ENCODE peak calls at places on chromosomes 2 and 18, in seven cellular contexts. X is prostate gland, N is kidney epithelial cell, B is lower leg skin, Q is right lobe of liver, S is bronchial epithelial cell, W is HFFc6. Y is an unnamed sample.

GRCh38 chr2:1989216-1989615 is 244.9 kb upstream of the PXDN start:
- DNase-seq in W (no peak), N (no peak), X (no peak), B (no peak), Q (no peak), S (no peak), Y (no peak)

GRCh38 chr2:68912732-68913131 is 40.0 kb downstream of the GKN2 start:
- DNase-seq in B (no peak), Q (no peak), S (no peak), N (no peak), X (no peak), W (no peak), Y (no peak)

GRCh38 chr2:70069049-70069448 is 18.2 kb upstream of the PCBP1 start:
- DNase-seq in W (no peak), Q (no peak), S (peak; percentile 96), B (no peak), X (no peak), N (no peak), Y (no peak)

GRCh38 chr2:239393941-239394340 is 6.9 kb downstream of the HDAC4 start:
- DNase-seq in S (no peak), W (no peak), N (no peak), B (no peak), Q (no peak), X (no peak), Y (no peak)

GRCh38 chr2:201357216-201357615 is at the start of gene FLACC1:
- DNase-seq in B (no peak), W (peak; percentile 76), N (peak; percentile 31), S (peak; percentile 35), Q (no peak), X (no peak), Y (no peak)

GRCh38 chr2:231204581-231204980 is 6.2 kb downstream of the ARMC9 start:
- DNase-seq in Q (no peak), W (no peak), X (no peak), S (no peak), B (no peak), N (no peak), Y (no peak)

GRCh38 chr2:162888641-162889040 is 50.1 kb upstream of the KCNH7 start:
- DNase-seq in X (no peak), N (no peak), Q (no peak), W (no peak), B (no peak), S (no peak), Y (no peak)

GRCh38 chr2:164735309-164735919 is 106.2 kb downstream of the COBLL1 start:
- DNase-seq in W (no peak), Q (no peak), X (no peak), N (peak; percentile 96), S (no peak), B (no peak), Y (no peak)

GRCh38 chr2:145906356-145906755 is 1386.4 kb upstream of the ZEB2 start:
- DNase-seq in Q (no peak), B (no peak), X (no peak), S (peak; percentile 87), W (no peak), N (peak; percentile 47), Y (no peak)

GRCh38 chr2:43269706-43270105 is 43.3 kb upstream of the ZFP36L2 start:
- DNase-seq in W (peak; percentile 66), S (peak; percentile 44), B (peak; percentile 88), Q (no peak), N (no peak), X (peak; percentile 73), Y (peak; percentile 50)

DNA sequence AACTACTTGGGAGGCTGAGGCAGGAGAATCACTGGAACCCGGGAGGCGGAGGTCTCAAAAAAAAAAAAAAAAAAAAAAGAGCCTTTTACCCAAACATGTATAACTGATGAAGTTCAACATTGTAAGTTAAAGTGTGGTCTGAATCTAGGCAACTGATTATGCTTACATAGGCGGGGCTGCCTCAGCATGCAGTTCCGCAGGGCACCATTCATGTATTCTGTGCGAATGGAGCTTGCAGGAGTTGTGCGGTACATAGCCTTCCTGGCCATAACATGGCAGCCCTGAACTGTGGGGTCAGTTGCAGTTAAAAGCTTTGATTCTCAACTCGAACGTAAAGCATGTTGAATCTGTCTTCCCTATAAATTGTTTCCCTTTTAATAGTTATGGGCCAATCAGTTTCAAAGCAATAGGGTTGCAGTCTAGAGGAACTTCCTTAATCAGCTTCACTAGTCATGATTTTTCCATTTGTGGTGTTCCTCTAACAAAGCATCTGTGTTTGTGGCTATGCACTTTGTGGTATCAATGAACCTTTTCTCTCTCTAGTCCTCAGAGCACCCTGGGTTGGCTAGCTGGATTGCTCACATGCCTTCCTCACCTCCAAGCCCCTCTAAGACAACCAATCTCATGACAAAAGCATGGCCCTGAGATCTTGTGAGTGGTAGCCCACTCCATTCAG is 30.6 kb upstream of the CEP68 start:
- DNase-seq in N (no peak), X (no peak), Q (no peak), B (no peak), S (no peak), W (no peak), Y (no peak)
- TF ChIP-seq CTCF in N (no peak), X (no peak), Q (no peak), B (no peak), S (no peak), W (no peak), Y (no peak)

GRCh38 chr18:55775972-55776371 is 188.0 kb upstream of the TCF4 start:
- DNase-seq in B (no peak), X (no peak), Q (no peak), W (no peak), S (no peak), N (no peak), Y (no peak)
- TF ChIP-seq CTCF in B (no peak), X (no peak), Q (no peak), W (peak; percentile 26), S (no peak), N (peak; percentile 4), Y (no peak)

DNA sequence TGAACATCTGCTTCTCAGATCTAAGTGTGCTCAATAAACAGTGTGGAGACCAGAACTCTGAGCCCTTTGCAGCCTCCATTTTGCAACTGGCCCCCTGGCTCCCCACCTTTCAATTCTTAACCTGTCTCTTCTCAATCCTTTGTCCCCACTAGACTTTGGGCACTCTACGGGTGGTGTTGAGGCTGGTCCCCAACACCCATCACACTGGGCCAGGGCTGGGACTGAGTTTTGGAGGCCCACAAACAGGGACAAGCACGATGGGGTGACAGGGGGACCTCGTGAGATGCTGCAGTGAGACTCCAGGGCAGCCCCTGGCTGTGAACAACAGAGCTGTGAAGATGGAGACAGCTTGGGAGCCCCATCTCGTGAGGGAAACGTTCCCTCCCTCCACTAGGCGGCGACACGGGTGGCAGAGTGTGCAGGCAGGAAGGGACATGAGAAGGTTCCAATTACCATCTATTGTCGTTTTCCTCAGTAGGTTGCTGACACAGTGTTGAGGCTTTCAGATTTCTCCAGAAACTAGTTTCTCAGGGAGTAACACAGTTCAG is 1.2 kb downstream of the ANKMY1 start:
- DNase-seq in B (peak; percentile 18), W (peak; percentile 31), N (no peak), S (peak; percentile 38), X (peak; percentile 5), Q (peak; percentile 59), Y (no peak)
- TF ChIP-seq CTCF in B (no peak), W (peak; percentile 74), N (peak; percentile 78), S (peak; percentile 76), X (peak; percentile 25), Q (peak; percentile 28), Y (no peak)

DNA sequence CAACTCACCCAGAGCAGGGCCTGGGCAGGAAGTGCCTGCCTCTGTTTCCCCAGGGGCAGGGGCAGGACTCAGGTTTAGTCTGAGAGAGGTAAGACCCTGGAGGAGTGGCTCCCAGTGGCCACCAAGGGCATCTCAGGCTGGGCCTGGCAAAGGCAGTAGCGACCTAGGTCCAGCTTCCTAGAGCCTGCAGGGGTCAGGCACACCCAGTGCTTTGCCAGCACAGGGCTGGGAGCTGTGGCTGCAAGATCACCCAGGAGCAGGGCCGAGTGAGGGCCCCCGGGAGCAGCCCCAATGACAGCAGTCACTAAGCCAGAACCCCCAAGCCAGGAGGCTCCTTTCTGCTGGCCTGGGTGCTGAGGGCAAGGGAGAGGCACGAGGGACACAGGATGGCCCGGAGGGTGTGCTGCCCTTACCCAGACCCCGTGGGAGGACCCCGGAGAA is 8.8 kb upstream of the DUSP2 start:
- DNase-seq in B (no peak), S (no peak), W (no peak), Q (peak; percentile 48), N (no peak), X (no peak), Y (no peak)
- TF ChIP-seq CTCF in B (no peak), S (no peak), W (peak; percentile 31), Q (no peak), N (no peak), X (no peak), Y (no peak)

Y was measured in omental fat pad.